ENCODE peak calls at places on chromosomes 4 and X, in seven cellular contexts. One of them, this sample, is unnamed. For H3K4me1, the result is how much of the 10 kb centered on the place peaks cover.

GRCh38 chr4:101271516-101271915 is 75.8 kb downstream of the PPP3CA start:
- DNase-seq in body of pancreas: no peak
- DNase-seq in K562: no peak
- DNase-seq in A549: peak
- DNase-seq in ovary: no peak
- DNase-seq in heart left ventricle: no peak
- DNase-seq in IMR-90: peak
- DNase-seq in this sample: no peak

GRCh38 chr4:145779319-145779801 is 99.4 kb downstream of the C4orf51 start:
- DNase-seq in IMR-90: no peak
- DNase-seq in body of pancreas: no peak
- DNase-seq in A549: no peak
- DNase-seq in ovary: no peak
- DNase-seq in K562: no peak
- DNase-seq in heart left ventricle: no peak
- DNase-seq in this sample: no peak

GRCh38 chrX:1618689-1619088 is 3.8 kb downstream of the ASMT start:
- DNase-seq in body of pancreas: no peak
- DNase-seq in IMR-90: no peak
- DNase-seq in heart left ventricle: no peak
- DNase-seq in K562: no peak
- DNase-seq in A549: no peak
- DNase-seq in ovary: no peak
- DNase-seq in this sample: no peak

GRCh38 chr4:30068234-30068633 is 651.9 kb upstream of the PCDH7 start:
- DNase-seq in K562: no peak
- DNase-seq in IMR-90: no peak
- DNase-seq in A549: no peak
- DNase-seq in ovary: no peak
- DNase-seq in heart left ventricle: no peak
- DNase-seq in body of pancreas: no peak
- DNase-seq in this sample: no peak

GRCh38 chrX:13219990-13220764 is 99.7 kb downstream of the ATXN3L start:
- DNase-seq in body of pancreas: no peak
- DNase-seq in ovary: no peak
- DNase-seq in heart left ventricle: no peak
- DNase-seq in K562: no peak
- DNase-seq in A549: peak
- DNase-seq in IMR-90: peak
- DNase-seq in this sample: no peak

GRCh38 chrX:54076903-54077302 is 32.6 kb upstream of the PHF8 start:
- DNase-seq in A549: peak
- DNase-seq in K562: no peak
- DNase-seq in heart left ventricle: no peak
- DNase-seq in IMR-90: peak
- DNase-seq in body of pancreas: no peak
- DNase-seq in ovary: no peak
- DNase-seq in this sample: no peak

GRCh38 chr4:176054942-176055341 is 10.7 kb upstream of the WDR17 start:
- DNase-seq in body of pancreas: no peak
- DNase-seq in A549: no peak
- DNase-seq in K562: no peak
- DNase-seq in heart left ventricle: no peak
- DNase-seq in IMR-90: no peak
- DNase-seq in ovary: no peak
- DNase-seq in this sample: no peak

GRCh38 chr4:6092131-6092530 is 73.9 kb upstream of the C4orf50 start:
- DNase-seq in body of pancreas: no peak
- DNase-seq in ovary: no peak
- DNase-seq in heart left ventricle: no peak
- DNase-seq in A549: no peak
- DNase-seq in K562: no peak
- DNase-seq in IMR-90: no peak
- DNase-seq in this sample: peak

GRCh38 chr4:26171953-26172352 is 148.9 kb upstream of the RBPJ start:
- DNase-seq in ovary: no peak
- DNase-seq in K562: no peak
- DNase-seq in A549: no peak
- DNase-seq in body of pancreas: no peak
- DNase-seq in heart left ventricle: no peak
- DNase-seq in IMR-90: peak
- DNase-seq in this sample: no peak

GRCh38 chr4:24914460-24914859 is 1.6 kb upstream of the CCDC149 start:
- DNase-seq in ovary: no peak
- DNase-seq in heart left ventricle: no peak
- DNase-seq in body of pancreas: no peak
- DNase-seq in IMR-90: no peak
- DNase-seq in A549: no peak
- DNase-seq in K562: no peak
- DNase-seq in this sample: no peak

GRCh38 chrX:3820170-3820569 is 106.7 kb upstream of the PRKX start:
- DNase-seq in heart left ventricle: no peak
- DNase-seq in IMR-90: peak
- DNase-seq in body of pancreas: no peak
- DNase-seq in A549: no peak
- DNase-seq in ovary: no peak
- DNase-seq in K562: no peak
- DNase-seq in this sample: no peak

GRCh38 chr4:126991965-126992364 is 640.8 kb upstream of the INTU start:
- DNase-seq in K562: no peak
- DNase-seq in IMR-90: peak
- DNase-seq in ovary: no peak
- DNase-seq in heart left ventricle: no peak
- DNase-seq in body of pancreas: no peak
- DNase-seq in A549: no peak
- DNase-seq in this sample: peak

GRCh38 chrX:40368611-40369061 is 212.1 kb upstream of the ATP6AP2 start:
- DNase-seq in IMR-90: no peak
- DNase-seq in ovary: no peak
- DNase-seq in body of pancreas: no peak
- DNase-seq in heart left ventricle: no peak
- DNase-seq in A549: no peak
- DNase-seq in K562: no peak
- DNase-seq in this sample: no peak

GRCh38 chr4:4801013-4801412 is 58.5 kb upstream of the MSX1 start:
- DNase-seq in IMR-90: peak
- DNase-seq in heart left ventricle: no peak
- DNase-seq in A549: no peak
- DNase-seq in ovary: no peak
- DNase-seq in body of pancreas: no peak
- DNase-seq in K562: no peak
- DNase-seq in this sample: no peak

GRCh38 chrX:9318213-9318612 is 146.6 kb upstream of the TBL1X start:
- DNase-seq in ovary: no peak
- DNase-seq in body of pancreas: no peak
- DNase-seq in K562: no peak
- DNase-seq in IMR-90: no peak
- DNase-seq in heart left ventricle: no peak
- DNase-seq in A549: no peak
- DNase-seq in this sample: no peak

GRCh38 chrX:91435465-91435864 is 826 bp downstream of the PABPC5 start:
- DNase-seq in body of pancreas: no peak
- DNase-seq in heart left ventricle: no peak
- DNase-seq in ovary: peak
- DNase-seq in A549: no peak
- DNase-seq in K562: no peak
- DNase-seq in IMR-90: no peak
- DNase-seq in this sample: no peak

GRCh38 chr4:181830404-181831035 is 412.7 kb upstream of the TENM3 start:
- DNase-seq in ovary: no peak
- DNase-seq in IMR-90: peak
- DNase-seq in A549: no peak
- DNase-seq in heart left ventricle: no peak
- DNase-seq in K562: no peak
- DNase-seq in body of pancreas: no peak
- DNase-seq in this sample: no peak

GRCh38 chr4:8507251-8507570 is 66.6 kb downstream of the TRMT44 start:
- DNase-seq in ovary: peak
- DNase-seq in K562: no peak
- DNase-seq in IMR-90: no peak
- DNase-seq in body of pancreas: no peak
- DNase-seq in heart left ventricle: no peak
- DNase-seq in A549: no peak
- DNase-seq in this sample: peak

GRCh38 chr4:38162240-38162784 is 202.1 kb downstream of the PTTG2 start:
- DNase-seq in heart left ventricle: no peak
- DNase-seq in A549: peak
- DNase-seq in ovary: peak
- DNase-seq in IMR-90: peak
- DNase-seq in body of pancreas: peak
- DNase-seq in K562: no peak
- DNase-seq in this sample: peak

GRCh38 chr4:143587703-143588102 is 74.2 kb downstream of the SMARCA5 start:
- DNase-seq in IMR-90: no peak
- DNase-seq in heart left ventricle: no peak
- DNase-seq in A549: peak
- DNase-seq in ovary: no peak
- DNase-seq in body of pancreas: no peak
- DNase-seq in K562: no peak
- DNase-seq in this sample: no peak

GRCh38 chr4:53477038-53477565 is 99.7 kb downstream of the FIP1L1 start:
- DNase-seq in K562: no peak
- DNase-seq in body of pancreas: no peak
- DNase-seq in A549: no peak
- DNase-seq in ovary: no peak
- DNase-seq in heart left ventricle: no peak
- DNase-seq in IMR-90: peak
- DNase-seq in this sample: no peak
- H3K27ac ChIP-seq in K562: no peak
- H3K27ac ChIP-seq in body of pancreas: no peak
- H3K27ac ChIP-seq in A549: no peak
- H3K27ac ChIP-seq in ovary: peak
- H3K27ac ChIP-seq in heart left ventricle: no peak
- H3K27ac ChIP-seq in IMR-90: peak
- H3K27ac ChIP-seq in this sample: no peak

GRCh38 chrX:120690941-120691340 is 61.1 kb upstream of the C1GALT1C1 start:
- DNase-seq in heart left ventricle: no peak
- DNase-seq in body of pancreas: no peak
- DNase-seq in K562: no peak
- DNase-seq in ovary: no peak
- DNase-seq in IMR-90: no peak
- DNase-seq in A549: no peak
- DNase-seq in this sample: no peak
- TF ChIP-seq POLR2A in heart left ventricle: no peak
- TF ChIP-seq POLR2A in body of pancreas: no peak
- TF ChIP-seq POLR2A in K562: no peak
- TF ChIP-seq POLR2A in ovary: no peak
- TF ChIP-seq POLR2A in IMR-90: no peak
- TF ChIP-seq POLR2A in A549: no peak
- TF ChIP-seq POLR2A in this sample: no peak

GRCh38 chr4:15021946-15022345 is 19.7 kb downstream of the CPEB2 start:
- DNase-seq in K562: no peak
- DNase-seq in ovary: no peak
- DNase-seq in IMR-90: no peak
- DNase-seq in body of pancreas: no peak
- DNase-seq in heart left ventricle: no peak
- DNase-seq in A549: no peak
- DNase-seq in this sample: no peak
- H3K4me1 ChIP-seq in K562: under half
- H3K4me1 ChIP-seq in ovary: under half
- H3K4me1 ChIP-seq in IMR-90: under half
- H3K4me1 ChIP-seq in body of pancreas: under half
- H3K4me1 ChIP-seq in heart left ventricle: under half
- H3K4me1 ChIP-seq in A549: half or more
- H3K4me1 ChIP-seq in this sample: under half

GRCh38 chr4:85725727-85726170 is 250.8 kb downstream of the ARHGAP24 start:
- DNase-seq in A549: no peak
- DNase-seq in heart left ventricle: peak
- DNase-seq in IMR-90: no peak
- DNase-seq in K562: peak
- DNase-seq in body of pancreas: peak
- DNase-seq in ovary: no peak
- DNase-seq in this sample: peak
- H3K27ac ChIP-seq in A549: no peak
- H3K27ac ChIP-seq in heart left ventricle: peak
- H3K27ac ChIP-seq in IMR-90: no peak
- H3K27ac ChIP-seq in K562: peak
- H3K27ac ChIP-seq in body of pancreas: peak
- H3K27ac ChIP-seq in ovary: no peak
- H3K27ac ChIP-seq in this sample: peak

DNA sequence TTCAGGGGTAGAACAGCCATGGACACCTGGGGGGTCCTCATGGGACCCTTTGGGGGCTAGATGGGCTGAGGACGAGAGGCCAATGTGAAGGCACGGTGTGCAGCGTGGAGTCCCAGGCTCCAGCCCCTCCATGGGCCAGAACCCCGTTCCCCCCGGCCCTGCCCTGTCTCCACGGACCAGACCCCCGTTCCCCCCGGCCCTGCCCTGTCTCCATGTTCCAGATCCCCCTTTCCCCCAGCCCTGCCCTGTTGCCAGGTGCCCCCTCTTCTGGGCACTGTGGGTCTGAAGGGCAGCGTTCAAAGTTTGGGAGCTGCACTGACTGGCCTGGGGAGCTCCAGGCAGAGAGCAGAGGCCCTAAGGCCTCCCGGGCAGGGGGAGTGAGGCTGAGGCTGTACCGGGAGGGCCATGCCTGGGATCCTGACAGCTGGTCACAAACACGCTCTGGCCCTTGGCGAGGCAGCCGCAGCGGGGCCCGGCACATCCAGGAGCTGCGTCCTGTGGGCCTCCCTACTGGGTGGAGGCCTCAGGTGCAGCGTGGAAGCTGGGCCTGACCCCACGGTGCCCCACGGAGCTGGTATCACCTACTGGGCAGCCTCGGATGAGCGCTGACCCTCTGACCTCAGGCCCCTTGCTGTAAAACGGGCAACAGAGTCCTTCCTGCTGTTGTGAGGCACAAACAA is 8.9 kb downstream of the DGKQ start:
- DNase-seq in K562: no peak
- DNase-seq in A549: no peak
- DNase-seq in body of pancreas: no peak
- DNase-seq in heart left ventricle: peak
- DNase-seq in IMR-90: no peak
- DNase-seq in ovary: no peak
- DNase-seq in this sample: no peak
- TF ChIP-seq POLR2A in K562: no peak
- TF ChIP-seq POLR2A in A549: no peak
- TF ChIP-seq POLR2A in body of pancreas: no peak
- TF ChIP-seq POLR2A in heart left ventricle: no peak
- TF ChIP-seq POLR2A in IMR-90: no peak
- TF ChIP-seq POLR2A in ovary: no peak
- TF ChIP-seq POLR2A in this sample: no peak